ENCODE peak calls at places on chromosomes 12 and 14, in four cellular contexts. X is SK-N-SH, N is H1, V is K562. E is an unnamed sample.

GRCh38 chr14:101112351-101113107 is 209.0 kb upstream of the RTL1 start:
- DNase-seq in X (peak), V (no peak), N (no peak), E (no peak)

GRCh38 chr12:108724054-108724889 is 7.0 kb downstream of the CORO1C start:
- DNase-seq in V (no peak), X (no peak), N (no peak), E (no peak)

GRCh38 chr14:68937790-68938514 is 41.1 kb downstream of the ACTN1 start:
- DNase-seq in V (no peak), N (no peak), X (peak), E (peak)

GRCh38 chr14:45893127-45893526 is 640.1 kb upstream of the MIS18BP1 start:
- DNase-seq in X (no peak), V (no peak), N (no peak), E (no peak)

GRCh38 chr12:32257695-32258496 is 141.5 kb upstream of the FGD4 start:
- DNase-seq in X (no peak), V (no peak), N (no peak), E (no peak)

GRCh38 chr12:46609281-46609623 is 216.5 kb downstream of the SLC38A4 start:
- DNase-seq in V (no peak), N (no peak), X (no peak), E (no peak)

GRCh38 chr12:90235642-90236041 is 527.0 kb upstream of the ATP2B1 start:
- DNase-seq in N (no peak), X (no peak), V (no peak), E (no peak)

GRCh38 chr14:22334275-22334577 is 254.8 kb downstream of the DAD1 start:
- DNase-seq in N (no peak), V (no peak), X (no peak), E (no peak)

GRCh38 chr12:40446385-40446784 is 221.6 kb downstream of the LRRK2 start:
- DNase-seq in N (no peak), X (peak), V (peak), E (no peak)

GRCh38 chr12:27906658-27907473 is 65.7 kb downstream of the PTHLH start:
- DNase-seq in N (no peak), V (no peak), X (no peak), E (no peak)

GRCh38 chr12:66144796-66145754 is 14.5 kb upstream of the LLPH start:
- DNase-seq in N (no peak), X (peak), V (no peak), E (no peak)

GRCh38 chr12:68825569-68826217 is 17.7 kb downstream of the MDM2 start:
- DNase-seq in N (no peak), V (no peak), X (no peak), E (no peak)

GRCh38 chr14:50299585-50299984 is 12.4 kb downstream of the L2HGDH start:
- DNase-seq in V (no peak), N (no peak), X (no peak), E (no peak)

GRCh38 chr14:58812050-58812690 is 174.4 kb downstream of the DACT1 start:
- DNase-seq in N (no peak), X (peak), V (no peak), E (no peak)

GRCh38 chr14:96097752-96098151 is 58.6 kb downstream of the C14orf132 start:
- DNase-seq in N (no peak), V (no peak), X (no peak), E (no peak)

GRCh38 chr12:48175613-48176416 is 7.6 kb upstream of the CCDC184 start:
- DNase-seq in X (no peak), V (no peak), N (no peak), E (no peak)

GRCh38 chr12:49901986-49902385 is 1.7 kb downstream of the FAIM2 start:
- DNase-seq in N (no peak), V (no peak), X (no peak), E (no peak)

GRCh38 chr14:104462651-104463630 is 116.6 kb upstream of the C14orf180 start:
- DNase-seq in V (no peak), X (no peak), N (no peak), E (no peak)

GRCh38 chr12:26471560-26471959 is 276.2 kb downstream of the SSPN start:
- DNase-seq in X (no peak), N (no peak), V (no peak), E (no peak)

GRCh38 chr12:52600941-52601481 is at the start of gene KRT72:
- DNase-seq in N (no peak), V (no peak), X (peak), E (peak)
- TF ChIP-seq TEAD4 in N (no peak), V (no peak), X (no peak), E (no peak)

GRCh38 chr14:79631276-79631675 is 580.0 kb downstream of the DIO2 start:
- DNase-seq in V (no peak), N (peak), X (no peak), E (peak)

GRCh38 chr14:79630561-79630960 is 580.7 kb downstream of the DIO2 start:
- DNase-seq in X (no peak), N (no peak), V (no peak), E (no peak)

GRCh38 chr14:79629372-79629771 is 581.9 kb downstream of the DIO2 start:
- DNase-seq in V (no peak), N (no peak), X (no peak), E (no peak)

GRCh38 chr14:79627058-79627457 is 584.2 kb downstream of the DIO2 start:
- DNase-seq in N (no peak), V (no peak), X (no peak), E (no peak)

GRCh38 chr14:79629891-79630560 is 581.3 kb downstream of the DIO2 start:
- DNase-seq in V (no peak), N (no peak), X (no peak), E (no peak)
- TF ChIP-seq TEAD4 in V (no peak), N (no peak), X (no peak), E (no peak)

DNA sequence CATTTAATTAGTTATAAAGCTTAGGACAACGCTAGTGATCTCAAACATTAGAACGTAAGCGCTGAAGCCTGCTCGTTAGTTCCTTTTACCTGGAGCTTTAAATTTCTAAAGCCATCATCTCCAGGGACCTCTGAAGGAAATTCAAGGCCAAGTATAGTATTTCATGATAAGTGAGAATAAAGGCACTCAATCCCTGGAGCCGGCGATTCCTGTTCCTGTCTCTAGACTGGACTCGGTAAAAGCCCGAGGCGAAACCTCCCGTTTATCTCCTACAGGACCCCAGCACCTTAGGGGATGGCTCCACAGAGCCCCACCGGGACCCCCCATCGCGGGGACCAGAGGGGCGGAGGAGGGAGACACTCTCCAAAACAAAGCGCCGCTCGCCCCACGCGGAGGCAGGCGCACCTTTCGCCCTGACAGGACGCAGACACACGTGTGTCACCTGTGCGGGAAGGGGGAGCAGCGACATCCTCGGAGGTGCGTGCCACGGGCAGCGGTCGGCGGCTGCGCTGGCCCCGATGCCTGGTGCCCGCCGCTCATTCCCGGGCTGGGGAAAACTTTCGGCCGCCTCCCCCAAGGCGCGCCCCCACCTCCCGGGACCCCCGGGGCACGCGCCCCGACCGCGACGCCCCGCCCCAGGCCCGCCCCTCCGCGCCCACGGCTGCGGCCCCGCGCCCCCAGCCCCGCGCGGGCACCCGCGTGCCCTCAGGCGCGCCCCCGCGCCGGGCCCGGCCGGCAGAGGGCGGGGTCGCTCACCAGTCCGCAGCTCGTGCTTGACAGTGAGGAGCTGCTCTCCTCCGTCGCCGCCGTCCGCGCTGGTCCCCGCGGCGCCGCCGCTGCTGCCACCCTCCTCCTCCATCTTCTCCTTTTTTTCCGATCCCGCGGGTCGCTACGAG is 617 bp downstream of the RPS6KA5 start:
- DNase-seq in V (peak), N (peak), X (peak), E (peak)
- TF ChIP-seq TEAD4 in V (no peak), N (no peak), X (no peak), E (no peak)

GRCh38 chr12:65122661-65123060 is 1.6 kb upstream of the WIF1 start:
- DNase-seq in N (no peak), V (no peak), X (no peak), E (no peak)
- TF ChIP-seq TEAD4 in N (no peak), V (no peak), X (no peak), E (no peak)

DNA sequence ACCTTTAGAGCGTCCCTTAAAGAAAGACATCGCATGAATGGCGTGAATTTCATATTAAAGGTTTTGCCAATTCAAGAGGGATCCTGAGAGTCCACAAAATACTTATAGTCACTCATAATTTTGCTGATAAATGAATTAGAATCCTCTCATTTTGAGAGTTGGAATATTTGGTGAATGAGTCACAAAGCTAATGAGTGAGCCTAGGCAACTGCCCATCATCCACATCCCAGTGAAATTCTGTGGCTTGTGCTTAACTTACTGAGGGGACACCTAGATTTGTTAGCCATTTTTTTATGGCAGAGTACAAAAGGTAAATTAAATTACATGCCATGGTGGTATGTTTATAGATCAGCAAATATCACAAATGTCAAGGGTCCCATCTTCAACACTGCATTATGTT is 12.7 kb upstream of the NOXRED1 start:
- DNase-seq in V (no peak), N (no peak), X (no peak), E (no peak)
- TF ChIP-seq TEAD4 in V (no peak), N (no peak), X (no peak), E (no peak)

E was measured in WTC11.